ENCODE peak calls at places on chromosomes 6 and 20, in nine cellular contexts. One of them, this sample, is unnamed.

GRCh38 chr6:142521791-142522190 is 220.0 kb downstream of the ADGRG6 start:
- DNase-seq in mammary epithelial cell: no peak
- DNase-seq in cardiac fibroblast: no peak
- DNase-seq in neural progenitor cell: no peak
- DNase-seq in fibroblast of lung: no peak
- DNase-seq in glutamatergic neuron: no peak
- DNase-seq in astrocyte of the spinal cord: no peak
- DNase-seq in fibroblast of villous mesenchyme: no peak
- DNase-seq in progenitor cell of endocrine pancreas: no peak
- DNase-seq in this sample: no peak

GRCh38 chr6:133978896-133979240 is 25.8 kb downstream of the TBPL1 start:
- DNase-seq in mammary epithelial cell: no peak
- DNase-seq in cardiac fibroblast: no peak
- DNase-seq in neural progenitor cell: no peak
- DNase-seq in fibroblast of lung: no peak
- DNase-seq in glutamatergic neuron: no peak
- DNase-seq in astrocyte of the spinal cord: no peak
- DNase-seq in fibroblast of villous mesenchyme: no peak
- DNase-seq in progenitor cell of endocrine pancreas: no peak
- DNase-seq in this sample: no peak

GRCh38 chr6:32148722-32149576 is 2.8 kb downstream of the PRRT1 start:
- DNase-seq in mammary epithelial cell: no peak
- DNase-seq in cardiac fibroblast: peak; percentile 24
- DNase-seq in neural progenitor cell: peak; percentile 70
- DNase-seq in fibroblast of lung: peak; percentile 25
- DNase-seq in glutamatergic neuron: peak; percentile 51
- DNase-seq in astrocyte of the spinal cord: peak; percentile 60
- DNase-seq in fibroblast of villous mesenchyme: no peak
- DNase-seq in progenitor cell of endocrine pancreas: no peak
- DNase-seq in this sample: no peak

GRCh38 chr20:50690979-50691584 is at the start of gene RIPOR3:
- DNase-seq in mammary epithelial cell: no peak
- DNase-seq in cardiac fibroblast: no peak
- DNase-seq in neural progenitor cell: peak; percentile 59
- DNase-seq in fibroblast of lung: peak; percentile 39
- DNase-seq in glutamatergic neuron: peak; percentile 58
- DNase-seq in astrocyte of the spinal cord: peak; percentile 16
- DNase-seq in fibroblast of villous mesenchyme: peak; percentile 45
- DNase-seq in progenitor cell of endocrine pancreas: no peak
- DNase-seq in this sample: no peak

GRCh38 chr6:158808918-158809678 is 10.1 kb downstream of the EZR start:
- DNase-seq in mammary epithelial cell: no peak
- DNase-seq in cardiac fibroblast: no peak
- DNase-seq in neural progenitor cell: no peak
- DNase-seq in fibroblast of lung: no peak
- DNase-seq in glutamatergic neuron: no peak
- DNase-seq in astrocyte of the spinal cord: no peak
- DNase-seq in fibroblast of villous mesenchyme: no peak
- DNase-seq in progenitor cell of endocrine pancreas: no peak
- DNase-seq in this sample: peak; percentile 34

GRCh38 chr6:149190228-149190831 is 127.2 kb upstream of the TAB2 start:
- DNase-seq in mammary epithelial cell: peak; percentile 57
- DNase-seq in cardiac fibroblast: peak; percentile 49
- DNase-seq in neural progenitor cell: peak; percentile 11
- DNase-seq in fibroblast of lung: peak; percentile 24
- DNase-seq in glutamatergic neuron: no peak
- DNase-seq in astrocyte of the spinal cord: peak; percentile 37
- DNase-seq in fibroblast of villous mesenchyme: peak; percentile 42
- DNase-seq in progenitor cell of endocrine pancreas: no peak
- DNase-seq in this sample: no peak

GRCh38 chr20:8519887-8520286 is 387.8 kb downstream of the PLCB1 start:
- DNase-seq in mammary epithelial cell: no peak
- DNase-seq in cardiac fibroblast: no peak
- DNase-seq in neural progenitor cell: no peak
- DNase-seq in fibroblast of lung: no peak
- DNase-seq in glutamatergic neuron: no peak
- DNase-seq in astrocyte of the spinal cord: no peak
- DNase-seq in fibroblast of villous mesenchyme: no peak
- DNase-seq in progenitor cell of endocrine pancreas: no peak
- DNase-seq in this sample: no peak

GRCh38 chr6:134178230-134179044 is 126.0 kb upstream of the SLC2A12 start:
- DNase-seq in mammary epithelial cell: peak; percentile 93
- DNase-seq in cardiac fibroblast: peak; percentile 96
- DNase-seq in neural progenitor cell: peak; percentile 95
- DNase-seq in fibroblast of lung: peak; percentile 91
- DNase-seq in glutamatergic neuron: peak; percentile 68
- DNase-seq in astrocyte of the spinal cord: peak; percentile 95
- DNase-seq in fibroblast of villous mesenchyme: peak; percentile 97
- DNase-seq in progenitor cell of endocrine pancreas: peak; percentile 49
- DNase-seq in this sample: peak; percentile 69

GRCh38 chr6:162576009-162576408 is 151.6 kb downstream of the PRKN start:
- DNase-seq in mammary epithelial cell: no peak
- DNase-seq in cardiac fibroblast: no peak
- DNase-seq in neural progenitor cell: no peak
- DNase-seq in fibroblast of lung: no peak
- DNase-seq in glutamatergic neuron: no peak
- DNase-seq in astrocyte of the spinal cord: no peak
- DNase-seq in fibroblast of villous mesenchyme: no peak
- DNase-seq in progenitor cell of endocrine pancreas: no peak
- DNase-seq in this sample: no peak

GRCh38 chr6:136217002-136217401 is 33.1 kb downstream of the MTFR2 start:
- DNase-seq in mammary epithelial cell: no peak
- DNase-seq in cardiac fibroblast: no peak
- DNase-seq in neural progenitor cell: no peak
- DNase-seq in fibroblast of lung: no peak
- DNase-seq in glutamatergic neuron: no peak
- DNase-seq in astrocyte of the spinal cord: no peak
- DNase-seq in fibroblast of villous mesenchyme: no peak
- DNase-seq in progenitor cell of endocrine pancreas: no peak
- DNase-seq in this sample: no peak

GRCh38 chr20:34332262-34332920 is 29.2 kb upstream of the AHCY start:
- DNase-seq in mammary epithelial cell: no peak
- DNase-seq in cardiac fibroblast: no peak
- DNase-seq in neural progenitor cell: peak; percentile 27
- DNase-seq in fibroblast of lung: no peak
- DNase-seq in glutamatergic neuron: no peak
- DNase-seq in astrocyte of the spinal cord: no peak
- DNase-seq in fibroblast of villous mesenchyme: no peak
- DNase-seq in progenitor cell of endocrine pancreas: no peak
- DNase-seq in this sample: no peak

GRCh38 chr20:17976305-17976704 is 7.5 kb downstream of the MGME1 start:
- DNase-seq in mammary epithelial cell: no peak
- DNase-seq in cardiac fibroblast: no peak
- DNase-seq in neural progenitor cell: no peak
- DNase-seq in fibroblast of lung: no peak
- DNase-seq in glutamatergic neuron: no peak
- DNase-seq in astrocyte of the spinal cord: no peak
- DNase-seq in fibroblast of villous mesenchyme: no peak
- DNase-seq in progenitor cell of endocrine pancreas: no peak
- DNase-seq in this sample: no peak

GRCh38 chr6:169766921-169767736 is 15.7 kb downstream of the ERMARD start:
- DNase-seq in mammary epithelial cell: no peak
- DNase-seq in cardiac fibroblast: no peak
- DNase-seq in neural progenitor cell: no peak
- DNase-seq in fibroblast of lung: no peak
- DNase-seq in glutamatergic neuron: no peak
- DNase-seq in astrocyte of the spinal cord: no peak
- DNase-seq in fibroblast of villous mesenchyme: no peak
- DNase-seq in progenitor cell of endocrine pancreas: no peak
- DNase-seq in this sample: no peak

GRCh38 chr6:41286544-41287346 is at the start of gene TREM1:
- DNase-seq in mammary epithelial cell: peak; percentile 95
- DNase-seq in cardiac fibroblast: peak; percentile 96
- DNase-seq in neural progenitor cell: no peak
- DNase-seq in fibroblast of lung: no peak
- DNase-seq in glutamatergic neuron: no peak
- DNase-seq in astrocyte of the spinal cord: peak; percentile 5
- DNase-seq in fibroblast of villous mesenchyme: peak; percentile 86
- DNase-seq in progenitor cell of endocrine pancreas: no peak
- DNase-seq in this sample: no peak

GRCh38 chr20:10863337-10864060 is 189.7 kb upstream of the JAG1 start:
- DNase-seq in mammary epithelial cell: peak; percentile 23
- DNase-seq in cardiac fibroblast: peak; percentile 93
- DNase-seq in neural progenitor cell: no peak
- DNase-seq in fibroblast of lung: peak; percentile 90
- DNase-seq in glutamatergic neuron: no peak
- DNase-seq in astrocyte of the spinal cord: peak; percentile 88
- DNase-seq in fibroblast of villous mesenchyme: peak; percentile 68
- DNase-seq in progenitor cell of endocrine pancreas: no peak
- DNase-seq in this sample: no peak

GRCh38 chr6:131807644-131808459 is at the start of gene ENPP1:
- DNase-seq in mammary epithelial cell: peak; percentile 39
- DNase-seq in cardiac fibroblast: peak; percentile 69
- DNase-seq in neural progenitor cell: peak; percentile 83
- DNase-seq in fibroblast of lung: peak; percentile 69
- DNase-seq in glutamatergic neuron: peak; percentile 76
- DNase-seq in astrocyte of the spinal cord: peak; percentile 63
- DNase-seq in fibroblast of villous mesenchyme: peak; percentile 53
- DNase-seq in progenitor cell of endocrine pancreas: peak; percentile 52
- DNase-seq in this sample: peak; percentile 54

GRCh38 chr6:5142915-5143314 is 57.8 kb downstream of the PPP1R3G start:
- DNase-seq in mammary epithelial cell: no peak
- DNase-seq in cardiac fibroblast: peak; percentile 25
- DNase-seq in neural progenitor cell: no peak
- DNase-seq in fibroblast of lung: no peak
- DNase-seq in glutamatergic neuron: no peak
- DNase-seq in astrocyte of the spinal cord: no peak
- DNase-seq in fibroblast of villous mesenchyme: no peak
- DNase-seq in progenitor cell of endocrine pancreas: no peak
- DNase-seq in this sample: no peak

GRCh38 chr20:18224968-18225568 is 63.3 kb upstream of the ZNF133 start:
- DNase-seq in mammary epithelial cell: peak; percentile 72
- DNase-seq in cardiac fibroblast: peak; percentile 80
- DNase-seq in neural progenitor cell: peak; percentile 73
- DNase-seq in fibroblast of lung: peak; percentile 59
- DNase-seq in glutamatergic neuron: no peak
- DNase-seq in astrocyte of the spinal cord: peak; percentile 71
- DNase-seq in fibroblast of villous mesenchyme: peak; percentile 59
- DNase-seq in progenitor cell of endocrine pancreas: no peak
- DNase-seq in this sample: no peak

GRCh38 chr6:118602300-118602699 is 49.1 kb downstream of the CEP85L start:
- DNase-seq in mammary epithelial cell: no peak
- DNase-seq in cardiac fibroblast: no peak
- DNase-seq in neural progenitor cell: no peak
- DNase-seq in fibroblast of lung: no peak
- DNase-seq in glutamatergic neuron: no peak
- DNase-seq in astrocyte of the spinal cord: no peak
- DNase-seq in fibroblast of villous mesenchyme: no peak
- DNase-seq in progenitor cell of endocrine pancreas: no peak
- DNase-seq in this sample: no peak

GRCh38 chr6:30722280-30723112 is 2.3 kb downstream of the TUBB start:
- DNase-seq in mammary epithelial cell: peak; percentile 73
- DNase-seq in cardiac fibroblast: peak; percentile 83
- DNase-seq in neural progenitor cell: peak; percentile 76
- DNase-seq in fibroblast of lung: peak; percentile 57
- DNase-seq in glutamatergic neuron: peak; percentile 87
- DNase-seq in astrocyte of the spinal cord: peak; percentile 72
- DNase-seq in fibroblast of villous mesenchyme: peak; percentile 79
- DNase-seq in progenitor cell of endocrine pancreas: peak; percentile 73
- DNase-seq in this sample: peak; percentile 64
- TF ChIP-seq CTCF in mammary epithelial cell: peak; percentile 93
- TF ChIP-seq CTCF in cardiac fibroblast: peak; percentile 89
- TF ChIP-seq CTCF in neural progenitor cell: peak; percentile 99
- TF ChIP-seq CTCF in fibroblast of lung: peak; percentile 89
- TF ChIP-seq CTCF in glutamatergic neuron: peak; percentile 98
- TF ChIP-seq CTCF in astrocyte of the spinal cord: peak; percentile 88
- TF ChIP-seq CTCF in fibroblast of villous mesenchyme: peak; percentile 94
- TF ChIP-seq CTCF in progenitor cell of endocrine pancreas: peak; percentile 94
- TF ChIP-seq CTCF in this sample: peak; percentile 90

GRCh38 chr6:27078734-27079357 is 168.7 kb upstream of the PRSS16 start:
- DNase-seq in mammary epithelial cell: peak; percentile 58
- DNase-seq in cardiac fibroblast: peak; percentile 82
- DNase-seq in neural progenitor cell: peak; percentile 75
- DNase-seq in fibroblast of lung: peak; percentile 48
- DNase-seq in glutamatergic neuron: peak; percentile 31
- DNase-seq in astrocyte of the spinal cord: peak; percentile 67
- DNase-seq in fibroblast of villous mesenchyme: peak; percentile 68
- DNase-seq in progenitor cell of endocrine pancreas: no peak
- DNase-seq in this sample: peak; percentile 48
- TF ChIP-seq CTCF in mammary epithelial cell: peak; percentile 81
- TF ChIP-seq CTCF in cardiac fibroblast: peak; percentile 63
- TF ChIP-seq CTCF in neural progenitor cell: peak; percentile 95
- TF ChIP-seq CTCF in fibroblast of lung: peak; percentile 71
- TF ChIP-seq CTCF in glutamatergic neuron: peak; percentile 58
- TF ChIP-seq CTCF in astrocyte of the spinal cord: peak; percentile 68
- TF ChIP-seq CTCF in fibroblast of villous mesenchyme: peak; percentile 75
- TF ChIP-seq CTCF in progenitor cell of endocrine pancreas: peak; percentile 84
- TF ChIP-seq CTCF in this sample: peak; percentile 47

GRCh38 chr6:16776394-16777017 is 15.2 kb upstream of the ATXN1 start:
- DNase-seq in mammary epithelial cell: peak; percentile 16
- DNase-seq in cardiac fibroblast: no peak
- DNase-seq in neural progenitor cell: no peak
- DNase-seq in fibroblast of lung: no peak
- DNase-seq in glutamatergic neuron: no peak
- DNase-seq in astrocyte of the spinal cord: no peak
- DNase-seq in fibroblast of villous mesenchyme: no peak
- DNase-seq in progenitor cell of endocrine pancreas: no peak
- DNase-seq in this sample: no peak
- TF ChIP-seq CTCF in mammary epithelial cell: no peak
- TF ChIP-seq CTCF in cardiac fibroblast: peak; percentile 26
- TF ChIP-seq CTCF in neural progenitor cell: peak; percentile 12
- TF ChIP-seq CTCF in fibroblast of lung: peak; percentile 25
- TF ChIP-seq CTCF in glutamatergic neuron: peak; percentile 42
- TF ChIP-seq CTCF in astrocyte of the spinal cord: no peak
- TF ChIP-seq CTCF in fibroblast of villous mesenchyme: peak; percentile 36
- TF ChIP-seq CTCF in progenitor cell of endocrine pancreas: peak; percentile 36
- TF ChIP-seq CTCF in this sample: no peak

GRCh38 chr20:53827292-53827995 is 233.8 kb upstream of the ZNF217 start:
- DNase-seq in mammary epithelial cell: no peak
- DNase-seq in cardiac fibroblast: peak; percentile 14
- DNase-seq in neural progenitor cell: no peak
- DNase-seq in fibroblast of lung: no peak
- DNase-seq in glutamatergic neuron: no peak
- DNase-seq in astrocyte of the spinal cord: no peak
- DNase-seq in fibroblast of villous mesenchyme: no peak
- DNase-seq in progenitor cell of endocrine pancreas: no peak
- DNase-seq in this sample: no peak

GRCh38 chr20:53827996-53828672 is 234.5 kb upstream of the ZNF217 start:
- DNase-seq in mammary epithelial cell: peak; percentile 91
- DNase-seq in cardiac fibroblast: peak; percentile 100
- DNase-seq in neural progenitor cell: no peak
- DNase-seq in fibroblast of lung: peak; percentile 96
- DNase-seq in glutamatergic neuron: no peak
- DNase-seq in astrocyte of the spinal cord: peak; percentile 98
- DNase-seq in fibroblast of villous mesenchyme: peak; percentile 98
- DNase-seq in progenitor cell of endocrine pancreas: no peak
- DNase-seq in this sample: no peak

GRCh38 chr20:53829706-53830521 is 236.3 kb upstream of the ZNF217 start:
- DNase-seq in mammary epithelial cell: no peak
- DNase-seq in cardiac fibroblast: peak; percentile 70
- DNase-seq in neural progenitor cell: no peak
- DNase-seq in fibroblast of lung: peak; percentile 12
- DNase-seq in glutamatergic neuron: no peak
- DNase-seq in astrocyte of the spinal cord: peak; percentile 52
- DNase-seq in fibroblast of villous mesenchyme: peak; percentile 74
- DNase-seq in progenitor cell of endocrine pancreas: no peak
- DNase-seq in this sample: peak; percentile 40

GRCh38 chr20:53829086-53829703 is 235.6 kb upstream of the ZNF217 start:
- DNase-seq in mammary epithelial cell: peak; percentile 90
- DNase-seq in cardiac fibroblast: peak; percentile 99
- DNase-seq in neural progenitor cell: no peak
- DNase-seq in fibroblast of lung: peak; percentile 97
- DNase-seq in glutamatergic neuron: no peak
- DNase-seq in astrocyte of the spinal cord: peak; percentile 95
- DNase-seq in fibroblast of villous mesenchyme: peak; percentile 94
- DNase-seq in progenitor cell of endocrine pancreas: no peak
- DNase-seq in this sample: no peak

GRCh38 chr20:53828673-53829085 is 235.0 kb upstream of the ZNF217 start:
- DNase-seq in mammary epithelial cell: peak; percentile 84
- DNase-seq in cardiac fibroblast: peak; percentile 96
- DNase-seq in neural progenitor cell: peak; percentile 26
- DNase-seq in fibroblast of lung: peak; percentile 93
- DNase-seq in glutamatergic neuron: no peak
- DNase-seq in astrocyte of the spinal cord: peak; percentile 93
- DNase-seq in fibroblast of villous mesenchyme: peak; percentile 93
- DNase-seq in progenitor cell of endocrine pancreas: no peak
- DNase-seq in this sample: no peak
- TF ChIP-seq CTCF in mammary epithelial cell: peak; percentile 14
- TF ChIP-seq CTCF in cardiac fibroblast: peak; percentile 11
- TF ChIP-seq CTCF in neural progenitor cell: no peak
- TF ChIP-seq CTCF in fibroblast of lung: peak; percentile 25
- TF ChIP-seq CTCF in glutamatergic neuron: no peak
- TF ChIP-seq CTCF in astrocyte of the spinal cord: no peak
- TF ChIP-seq CTCF in fibroblast of villous mesenchyme: peak; percentile 14
- TF ChIP-seq CTCF in progenitor cell of endocrine pancreas: no peak
- TF ChIP-seq CTCF in this sample: no peak

This sample was measured in GM20000.